ENCODE peak calls at places on chromosomes 6 and 20, in ten cellular contexts. One of them, this sample, is unnamed.

GRCh38 chr6:45614488-45615285 is 237.0 kb upstream of the SUPT3H start:
- DNase-seq in choroid plexus epithelial cell: peak
- DNase-seq in aorta: no peak
- DNase-seq in vagina: no peak
- DNase-seq in fibroblast of mammary gland: peak
- DNase-seq in uterus: no peak
- DNase-seq in fibroblast of lung: no peak
- DNase-seq in HFF-Myc: no peak
- DNase-seq in ovary: no peak
- DNase-seq in H7: no peak
- DNase-seq in this sample: no peak

GRCh38 chr6:27096834-27097511 is 150.5 kb upstream of the PRSS16 start:
- DNase-seq in ovary: peak
- DNase-seq in HFF-Myc: peak
- DNase-seq in choroid plexus epithelial cell: peak
- DNase-seq in fibroblast of lung: peak
- DNase-seq in H7: peak
- DNase-seq in vagina: no peak
- DNase-seq in aorta: no peak
- DNase-seq in uterus: no peak
- DNase-seq in fibroblast of mammary gland: peak
- DNase-seq in this sample: peak

GRCh38 chr6:79152269-79152737 is 74.2 kb upstream of the PHIP start:
- DNase-seq in HFF-Myc: no peak
- DNase-seq in fibroblast of mammary gland: no peak
- DNase-seq in H7: peak
- DNase-seq in uterus: no peak
- DNase-seq in ovary: no peak
- DNase-seq in aorta: no peak
- DNase-seq in choroid plexus epithelial cell: peak
- DNase-seq in fibroblast of lung: no peak
- DNase-seq in vagina: no peak
- DNase-seq in this sample: no peak

GRCh38 chr6:56318851-56319250 is 71.5 kb upstream of the COL21A1 start:
- DNase-seq in choroid plexus epithelial cell: no peak
- DNase-seq in fibroblast of mammary gland: no peak
- DNase-seq in HFF-Myc: no peak
- DNase-seq in vagina: no peak
- DNase-seq in fibroblast of lung: no peak
- DNase-seq in aorta: no peak
- DNase-seq in uterus: no peak
- DNase-seq in H7: no peak
- DNase-seq in ovary: no peak
- DNase-seq in this sample: no peak

GRCh38 chr6:149921361-149921760 is 1.6 kb downstream of the RAET1G start:
- DNase-seq in fibroblast of lung: no peak
- DNase-seq in aorta: no peak
- DNase-seq in ovary: no peak
- DNase-seq in choroid plexus epithelial cell: no peak
- DNase-seq in fibroblast of mammary gland: no peak
- DNase-seq in H7: no peak
- DNase-seq in HFF-Myc: no peak
- DNase-seq in uterus: no peak
- DNase-seq in vagina: no peak
- DNase-seq in this sample: no peak

GRCh38 chr20:47774081-47774777 is 11.1 kb downstream of the SULF2 start:
- DNase-seq in fibroblast of lung: no peak
- DNase-seq in vagina: no peak
- DNase-seq in fibroblast of mammary gland: no peak
- DNase-seq in aorta: no peak
- DNase-seq in H7: no peak
- DNase-seq in uterus: peak
- DNase-seq in choroid plexus epithelial cell: no peak
- DNase-seq in ovary: no peak
- DNase-seq in HFF-Myc: no peak
- DNase-seq in this sample: no peak

GRCh38 chr20:841568-842546 is 8.3 kb downstream of the FAM110A start:
- DNase-seq in fibroblast of mammary gland: no peak
- DNase-seq in choroid plexus epithelial cell: no peak
- DNase-seq in uterus: no peak
- DNase-seq in vagina: no peak
- DNase-seq in ovary: no peak
- DNase-seq in fibroblast of lung: no peak
- DNase-seq in aorta: peak
- DNase-seq in H7: peak
- DNase-seq in HFF-Myc: no peak
- DNase-seq in this sample: no peak

GRCh38 chr6:89079611-89080213 is 839 bp upstream of the PNRC1 start:
- DNase-seq in aorta: no peak
- DNase-seq in choroid plexus epithelial cell: peak
- DNase-seq in fibroblast of lung: peak
- DNase-seq in H7: no peak
- DNase-seq in HFF-Myc: no peak
- DNase-seq in vagina: no peak
- DNase-seq in uterus: peak
- DNase-seq in ovary: peak
- DNase-seq in fibroblast of mammary gland: peak
- DNase-seq in this sample: peak

DNA sequence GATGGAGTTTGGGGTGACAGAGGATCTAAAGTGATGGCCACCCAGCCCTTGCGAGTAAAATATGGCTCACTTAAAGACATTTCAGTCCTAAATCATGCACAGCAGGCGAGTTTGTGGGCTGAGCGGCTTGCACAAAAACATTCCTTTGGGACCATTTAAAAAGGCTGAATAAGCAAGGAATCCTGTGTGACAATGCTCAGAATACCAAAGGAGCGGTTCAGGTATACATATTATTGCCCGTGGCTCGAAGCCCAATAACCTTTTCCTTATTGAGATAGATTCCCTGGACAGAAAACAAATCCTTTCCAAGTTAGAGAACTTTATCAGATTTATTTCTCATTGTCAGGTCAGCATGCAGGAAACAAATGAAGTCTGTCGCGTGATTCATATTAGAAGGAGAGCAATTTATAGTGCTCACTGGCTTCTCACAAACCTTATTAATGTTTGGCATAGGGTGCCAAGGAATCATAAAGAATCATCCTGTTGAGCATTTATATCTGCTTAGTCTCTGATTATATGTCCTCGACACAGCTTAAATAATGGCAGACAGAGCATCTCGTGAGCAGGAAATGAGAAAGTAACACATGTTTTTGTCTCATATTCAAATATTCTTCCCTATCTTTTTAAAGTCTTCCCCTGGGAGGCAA is 121.3 kb downstream of the TRMT11 start:
- DNase-seq in vagina: no peak
- DNase-seq in uterus: no peak
- DNase-seq in H7: no peak
- DNase-seq in ovary: no peak
- DNase-seq in aorta: no peak
- DNase-seq in HFF-Myc: no peak
- DNase-seq in fibroblast of mammary gland: peak
- DNase-seq in fibroblast of lung: no peak
- DNase-seq in choroid plexus epithelial cell: peak
- DNase-seq in this sample: peak
- H3K4me3 ChIP-seq in vagina: peak
- H3K4me3 ChIP-seq in uterus: no peak
- H3K4me3 ChIP-seq in H7: no peak
- H3K4me3 ChIP-seq in ovary: no peak
- H3K4me3 ChIP-seq in aorta: no peak
- H3K4me3 ChIP-seq in HFF-Myc: no peak
- H3K4me3 ChIP-seq in fibroblast of mammary gland: no peak
- H3K4me3 ChIP-seq in fibroblast of lung: no peak
- H3K4me3 ChIP-seq in choroid plexus epithelial cell: no peak
- H3K4me3 ChIP-seq in this sample: peak

DNA sequence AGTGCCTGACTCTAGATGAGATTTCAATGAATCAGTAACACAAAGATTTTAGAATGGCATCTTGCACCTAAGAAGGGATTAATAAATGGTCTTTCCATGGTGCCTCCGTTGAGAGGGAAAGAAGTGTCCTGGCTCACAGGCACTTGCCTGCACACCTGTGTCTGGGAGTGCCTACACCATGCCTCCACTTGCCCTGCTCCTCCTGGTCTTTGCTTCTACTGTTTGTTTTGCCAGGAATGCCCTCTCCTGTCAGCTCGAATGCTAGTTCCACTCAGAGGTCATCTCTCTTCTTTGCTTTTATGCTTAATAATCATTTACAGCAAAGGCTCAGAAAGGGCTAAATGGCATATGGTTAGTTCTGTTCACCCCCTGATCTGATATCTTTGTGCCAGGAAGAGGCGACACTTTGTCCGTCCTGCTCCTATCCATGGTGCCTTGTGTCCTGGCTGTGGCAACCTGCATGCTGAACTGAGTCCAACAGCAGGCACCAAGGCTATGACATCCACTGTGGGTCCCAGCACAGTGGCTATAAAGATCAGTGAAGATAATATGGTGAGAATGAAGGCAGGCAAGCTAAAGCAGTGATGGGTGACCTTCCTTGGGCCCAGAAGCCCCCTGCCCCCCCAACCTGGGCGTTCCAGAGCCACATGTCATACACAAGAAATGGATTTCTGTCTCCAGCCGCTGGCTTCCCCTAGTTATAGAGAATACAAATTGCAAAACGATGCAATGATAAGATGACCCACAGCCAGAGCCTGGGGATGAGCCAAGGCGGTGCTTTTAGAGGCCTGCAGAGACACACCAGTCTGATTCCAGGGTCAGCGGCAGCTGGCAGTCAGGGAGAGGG is 1.4 kb downstream of the C6orf132 start:
- DNase-seq in ovary: no peak
- DNase-seq in H7: no peak
- DNase-seq in fibroblast of lung: peak
- DNase-seq in choroid plexus epithelial cell: peak
- DNase-seq in HFF-Myc: no peak
- DNase-seq in vagina: no peak
- DNase-seq in aorta: no peak
- DNase-seq in uterus: no peak
- DNase-seq in fibroblast of mammary gland: peak
- DNase-seq in this sample: no peak
- H3K4me3 ChIP-seq in ovary: no peak
- H3K4me3 ChIP-seq in H7: peak
- H3K4me3 ChIP-seq in fibroblast of lung: peak
- H3K4me3 ChIP-seq in choroid plexus epithelial cell: peak
- H3K4me3 ChIP-seq in HFF-Myc: no peak
- H3K4me3 ChIP-seq in vagina: peak
- H3K4me3 ChIP-seq in aorta: no peak
- H3K4me3 ChIP-seq in uterus: no peak
- H3K4me3 ChIP-seq in fibroblast of mammary gland: peak
- H3K4me3 ChIP-seq in this sample: peak

GRCh38 chr6:31879901-31880300 is 1.1 kb upstream of the SLC44A4 start:
- DNase-seq in vagina: no peak
- DNase-seq in ovary: no peak
- DNase-seq in aorta: no peak
- DNase-seq in choroid plexus epithelial cell: no peak
- DNase-seq in H7: peak
- DNase-seq in HFF-Myc: no peak
- DNase-seq in fibroblast of lung: no peak
- DNase-seq in uterus: no peak
- DNase-seq in fibroblast of mammary gland: no peak
- DNase-seq in this sample: no peak

GRCh38 chr6:31880616-31881015 is 1.8 kb upstream of the SLC44A4 start:
- DNase-seq in ovary: no peak
- DNase-seq in fibroblast of lung: no peak
- DNase-seq in aorta: no peak
- DNase-seq in HFF-Myc: no peak
- DNase-seq in H7: peak
- DNase-seq in uterus: no peak
- DNase-seq in choroid plexus epithelial cell: no peak
- DNase-seq in fibroblast of mammary gland: no peak
- DNase-seq in vagina: no peak
- DNase-seq in this sample: no peak

GRCh38 chr6:31877651-31878161 is 1.1 kb downstream of the SLC44A4 start:
- DNase-seq in ovary: no peak
- DNase-seq in uterus: no peak
- DNase-seq in fibroblast of mammary gland: no peak
- DNase-seq in choroid plexus epithelial cell: no peak
- DNase-seq in HFF-Myc: no peak
- DNase-seq in vagina: no peak
- DNase-seq in H7: no peak
- DNase-seq in aorta: no peak
- DNase-seq in fibroblast of lung: no peak
- DNase-seq in this sample: no peak

GRCh38 chr6:31878222-31878621 is 575 bp downstream of the SLC44A4 start:
- DNase-seq in uterus: no peak
- DNase-seq in vagina: no peak
- DNase-seq in choroid plexus epithelial cell: no peak
- DNase-seq in ovary: no peak
- DNase-seq in aorta: no peak
- DNase-seq in fibroblast of lung: no peak
- DNase-seq in fibroblast of mammary gland: no peak
- DNase-seq in H7: no peak
- DNase-seq in HFF-Myc: no peak
- DNase-seq in this sample: no peak

DNA sequence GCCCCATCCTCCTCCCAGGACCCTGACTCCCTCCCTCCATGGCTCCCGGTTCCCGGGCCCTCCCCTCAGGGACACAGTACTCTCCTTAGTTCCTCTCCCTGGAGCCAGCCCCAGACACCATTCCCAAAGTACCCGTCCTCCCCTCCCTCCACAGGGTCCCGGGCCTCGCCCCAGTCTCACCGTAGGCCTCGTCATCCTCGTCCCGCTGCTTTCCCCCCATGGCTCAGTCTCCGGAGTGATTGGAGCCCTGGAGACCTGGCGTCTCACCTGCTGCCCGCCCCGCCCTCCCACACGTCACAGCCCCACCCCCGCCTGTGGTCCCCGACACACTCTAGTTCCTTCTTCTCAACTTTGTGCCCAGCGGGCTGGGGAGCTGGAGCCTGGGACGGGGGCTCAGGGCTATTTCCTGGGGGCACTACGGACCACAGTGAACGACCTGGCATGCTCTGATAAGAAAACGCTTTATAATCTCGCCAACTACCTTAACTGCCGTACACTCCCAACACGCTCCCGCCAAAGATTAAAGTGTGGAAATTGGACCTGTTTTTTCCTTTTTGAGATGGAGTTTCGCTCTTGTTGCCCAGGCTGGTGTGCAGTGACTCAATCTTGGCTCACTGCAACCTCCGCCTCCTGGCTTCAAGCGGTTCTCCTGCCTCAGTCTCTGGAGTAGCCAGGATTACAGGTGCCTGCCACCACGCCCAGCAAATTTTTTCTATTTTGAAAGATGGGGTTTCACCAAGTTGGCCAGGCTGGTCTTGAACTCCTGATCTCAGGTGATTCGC is at the start of gene SLC44A4:
- DNase-seq in uterus: no peak
- DNase-seq in aorta: no peak
- DNase-seq in HFF-Myc: no peak
- DNase-seq in fibroblast of lung: no peak
- DNase-seq in ovary: no peak
- DNase-seq in H7: peak
- DNase-seq in fibroblast of mammary gland: no peak
- DNase-seq in vagina: no peak
- DNase-seq in choroid plexus epithelial cell: no peak
- DNase-seq in this sample: no peak
- H3K4me3 ChIP-seq in uterus: no peak
- H3K4me3 ChIP-seq in aorta: no peak
- H3K4me3 ChIP-seq in HFF-Myc: no peak
- H3K4me3 ChIP-seq in fibroblast of lung: no peak
- H3K4me3 ChIP-seq in ovary: no peak
- H3K4me3 ChIP-seq in H7: no peak
- H3K4me3 ChIP-seq in fibroblast of mammary gland: no peak
- H3K4me3 ChIP-seq in vagina: no peak
- H3K4me3 ChIP-seq in choroid plexus epithelial cell: no peak
- H3K4me3 ChIP-seq in this sample: no peak

GRCh38 chr6:111831408-111831807 is 41.8 kb downstream of the FYN start:
- DNase-seq in H7: no peak
- DNase-seq in vagina: no peak
- DNase-seq in uterus: no peak
- DNase-seq in HFF-Myc: no peak
- DNase-seq in fibroblast of lung: no peak
- DNase-seq in choroid plexus epithelial cell: no peak
- DNase-seq in aorta: no peak
- DNase-seq in fibroblast of mammary gland: no peak
- DNase-seq in ovary: no peak
- DNase-seq in this sample: no peak

GRCh38 chr6:111835807-111836206 is 37.4 kb downstream of the FYN start:
- DNase-seq in choroid plexus epithelial cell: no peak
- DNase-seq in ovary: no peak
- DNase-seq in uterus: no peak
- DNase-seq in H7: no peak
- DNase-seq in HFF-Myc: no peak
- DNase-seq in aorta: no peak
- DNase-seq in fibroblast of lung: no peak
- DNase-seq in vagina: no peak
- DNase-seq in fibroblast of mammary gland: no peak
- DNase-seq in this sample: no peak

GRCh38 chr6:111832833-111833418 is 40.3 kb downstream of the FYN start:
- DNase-seq in aorta: no peak
- DNase-seq in uterus: no peak
- DNase-seq in fibroblast of lung: no peak
- DNase-seq in H7: no peak
- DNase-seq in choroid plexus epithelial cell: no peak
- DNase-seq in ovary: no peak
- DNase-seq in HFF-Myc: no peak
- DNase-seq in vagina: no peak
- DNase-seq in fibroblast of mammary gland: no peak
- DNase-seq in this sample: no peak

GRCh38 chr6:111837007-111837406 is 36.2 kb downstream of the FYN start:
- DNase-seq in aorta: no peak
- DNase-seq in ovary: no peak
- DNase-seq in HFF-Myc: no peak
- DNase-seq in H7: no peak
- DNase-seq in vagina: no peak
- DNase-seq in fibroblast of lung: no peak
- DNase-seq in choroid plexus epithelial cell: no peak
- DNase-seq in uterus: no peak
- DNase-seq in fibroblast of mammary gland: no peak
- DNase-seq in this sample: no peak

GRCh38 chr6:111834356-111834755 is 38.9 kb downstream of the FYN start:
- DNase-seq in choroid plexus epithelial cell: no peak
- DNase-seq in uterus: no peak
- DNase-seq in fibroblast of mammary gland: no peak
- DNase-seq in H7: no peak
- DNase-seq in HFF-Myc: no peak
- DNase-seq in fibroblast of lung: no peak
- DNase-seq in ovary: no peak
- DNase-seq in vagina: no peak
- DNase-seq in aorta: no peak
- DNase-seq in this sample: no peak
- H3K4me3 ChIP-seq in choroid plexus epithelial cell: no peak
- H3K4me3 ChIP-seq in uterus: no peak
- H3K4me3 ChIP-seq in fibroblast of mammary gland: no peak
- H3K4me3 ChIP-seq in H7: no peak
- H3K4me3 ChIP-seq in HFF-Myc: no peak
- H3K4me3 ChIP-seq in fibroblast of lung: no peak
- H3K4me3 ChIP-seq in ovary: no peak
- H3K4me3 ChIP-seq in vagina: no peak
- H3K4me3 ChIP-seq in aorta: no peak
- H3K4me3 ChIP-seq in this sample: no peak